ENCODE peak calls at places on chromosomes 3 and 15, in eight cellular contexts. I is colonic mucosa, S is PC-3, B is upper lobe of right lung, M is spleen, A is K562, Y is HCT116, H is body of pancreas. R is an unnamed sample.

GRCh38 chr3:81676706-81677456 is 84.6 kb downstream of the GBE1 start:
- DNase-seq in M (no peak), Y (no peak), I (no peak), B (no peak), H (no peak), A (no peak), S (no peak), R (no peak)

GRCh38 chr15:46280753-46281521 is 646.1 kb downstream of the SQOR start:
- DNase-seq in H (peak; percentile 65), Y (no peak), B (no peak), S (peak; percentile 56), M (no peak), I (no peak), A (no peak), R (peak; percentile 61)

GRCh38 chr3:68919000-68919399 is 13.3 kb downstream of the TAFA4 start:
- DNase-seq in M (no peak), S (peak; percentile 22), Y (no peak), H (no peak), A (no peak), I (no peak), B (no peak), R (peak; percentile 21)

GRCh38 chr3:71360694-71361093 is 222.8 kb downstream of the FOXP1 start:
- DNase-seq in M (no peak), Y (no peak), A (no peak), H (no peak), I (no peak), S (no peak), B (no peak), R (no peak)

GRCh38 chr3:177563792-177564191 is 366.5 kb upstream of the TBL1XR1 start:
- DNase-seq in I (no peak), S (no peak), H (no peak), A (no peak), Y (no peak), B (no peak), M (no peak), R (no peak)

GRCh38 chr3:48157950-48158376 is 30.3 kb downstream of the CDC25A start:
- DNase-seq in S (peak; percentile 50), M (peak; percentile 78), Y (peak; percentile 48), A (peak; percentile 86), H (peak; percentile 62), B (peak; percentile 69), I (peak; percentile 41), R (peak; percentile 72)

GRCh38 chr15:80015156-80015555 is 44.2 kb upstream of the BCL2A1 start:
- DNase-seq in M (no peak), Y (no peak), B (no peak), S (no peak), H (no peak), A (no peak), I (no peak), R (no peak)

GRCh38 chr3:13152826-13153710 is 79.8 kb upstream of the IQSEC1 start:
- DNase-seq in A (no peak), M (peak; percentile 42), Y (no peak), H (no peak), I (no peak), S (no peak), B (peak; percentile 36), R (no peak)

GRCh38 chr3:30720586-30721313 is 114.3 kb downstream of the TGFBR2 start:
- DNase-seq in I (no peak), A (no peak), Y (peak; percentile 60), B (no peak), S (peak; percentile 97), H (no peak), M (no peak), R (peak; percentile 71)

GRCh38 chr15:48963524-48964113 is at the start of gene SHC4:
- DNase-seq in B (peak; percentile 67), I (peak; percentile 54), S (peak; percentile 75), Y (no peak), A (peak; percentile 42), H (peak; percentile 64), M (no peak), R (peak; percentile 89)

GRCh38 chr15:57298843-57299550 is 77.3 kb upstream of the CGNL1 start:
- DNase-seq in S (no peak), H (no peak), B (no peak), I (no peak), A (no peak), Y (no peak), M (no peak), R (no peak)

GRCh38 chr3:126353694-126354321 is 3.4 kb downstream of the KLF15 start:
- DNase-seq in I (no peak), H (no peak), A (no peak), S (no peak), M (peak; percentile 63), B (peak; percentile 56), Y (no peak), R (no peak)

GRCh38 chr3:67863869-67864268 is 209.5 kb upstream of the SUCLG2 start:
- DNase-seq in Y (peak; percentile 4), M (no peak), A (peak; percentile 4), I (no peak), S (peak; percentile 48), H (no peak), B (no peak), R (peak; percentile 9)

GRCh38 chr3:17430574-17430973 is 311.9 kb downstream of the TBC1D5 start:
- DNase-seq in S (no peak), A (no peak), Y (no peak), H (no peak), I (no peak), M (no peak), B (no peak), R (no peak)

GRCh38 chr3:110314512-110315114 is 757.0 kb upstream of the NECTIN3 start:
- DNase-seq in I (peak; percentile 69), S (peak; percentile 88), Y (peak; percentile 72), M (no peak), A (peak; percentile 56), B (no peak), H (peak; percentile 69), R (peak; percentile 56)

GRCh38 chr15:89654311-89654761 is 931 bp downstream of the KIF7 start:
- DNase-seq in H (no peak), Y (no peak), I (no peak), A (no peak), M (no peak), B (no peak), S (peak; percentile 62), R (no peak)

GRCh38 chr3:194270627-194271458 is 80.3 kb downstream of the CPN2 start:
- DNase-seq in M (peak; percentile 90), S (no peak), B (peak; percentile 70), Y (peak; percentile 45), I (peak; percentile 63), H (peak; percentile 94), A (no peak), R (peak; percentile 87)

GRCh38 chr3:113051827-113052226 is 61.0 kb downstream of the GTPBP8 start:
- DNase-seq in A (no peak), H (peak; percentile 7), M (no peak), Y (no peak), S (no peak), I (no peak), B (no peak), R (no peak)

GRCh38 chr3:54198556-54198955 is 76.2 kb downstream of the CACNA2D3 start:
- DNase-seq in H (no peak), I (no peak), B (no peak), M (no peak), A (no peak), S (no peak), Y (no peak), R (no peak)

GRCh38 chr3:82281205-82281604 is 519.8 kb upstream of the GBE1 start:
- DNase-seq in Y (no peak), A (no peak), S (peak; percentile 61), H (no peak), M (no peak), I (no peak), B (no peak), R (peak; percentile 2)

GRCh38 chr3:193229851-193230250 is 11.2 kb upstream of the PLAAT1 start:
- DNase-seq in S (no peak), Y (no peak), M (no peak), A (no peak), B (no peak), H (no peak), I (no peak), R (peak; percentile 75)

GRCh38 chr3:107950413-107950812 is 140.4 kb downstream of the CD47 start:
- DNase-seq in H (no peak), I (no peak), A (no peak), S (no peak), Y (no peak), M (no peak), B (no peak), R (no peak)
- H3K27ac ChIP-seq in H (no peak overlapping the region), I (no peak overlapping the region), A (no peak overlapping the region), S (no peak overlapping the region), Y (no peak overlapping the region), M (no peak overlapping the region), B (no peak overlapping the region), R (no peak overlapping the region)

GRCh38 chr3:123078101-123078500 is 11.3 kb downstream of the PDIA5 start:
- DNase-seq in Y (no peak), B (no peak), M (no peak), H (no peak), A (no peak), I (no peak), S (no peak), R (no peak)
- H3K4me1 ChIP-seq in Y (peaks cover 77% of the 10 kb centered on the region), B (peaks cover 34% of the 10 kb centered on the region), M (peaks cover 16% of the 10 kb centered on the region), H (peaks cover 56% of the 10 kb centered on the region), A (peaks cover 64% of the 10 kb centered on the region), I (no peaks in the 10 kb centered on the region), S (peaks cover 27% of the 10 kb centered on the region), R (peaks cover 62% of the 10 kb centered on the region)

DNA sequence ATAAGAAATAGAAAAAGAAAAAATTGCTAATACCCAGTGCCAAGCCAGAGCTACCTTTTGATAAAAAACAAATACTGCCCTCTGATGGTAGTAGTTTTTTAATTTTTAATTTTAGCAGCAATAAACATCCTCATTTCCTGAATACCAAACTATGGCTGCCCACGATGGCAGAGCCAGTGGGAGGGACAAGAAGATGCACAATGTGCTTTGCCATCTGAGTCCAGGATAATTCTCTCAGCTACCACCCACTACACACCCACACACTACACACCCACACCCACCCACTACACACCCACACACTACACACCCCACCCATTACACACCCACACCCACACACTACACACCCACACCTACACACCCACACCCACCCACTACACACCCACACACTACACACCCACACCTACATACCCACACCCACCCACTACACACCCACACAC is 17.8 kb downstream of the CEP19 start:
- DNase-seq in S (peak; percentile 50), B (no peak), M (no peak), Y (no peak), I (no peak), H (no peak), A (no peak), R (no peak)
- TF ChIP-seq CTCF in S (peak; percentile 29), B (peak; percentile 28), M (no peak), Y (no peak), I (no peak), H (no peak), A (no peak), R (no peak)

DNA sequence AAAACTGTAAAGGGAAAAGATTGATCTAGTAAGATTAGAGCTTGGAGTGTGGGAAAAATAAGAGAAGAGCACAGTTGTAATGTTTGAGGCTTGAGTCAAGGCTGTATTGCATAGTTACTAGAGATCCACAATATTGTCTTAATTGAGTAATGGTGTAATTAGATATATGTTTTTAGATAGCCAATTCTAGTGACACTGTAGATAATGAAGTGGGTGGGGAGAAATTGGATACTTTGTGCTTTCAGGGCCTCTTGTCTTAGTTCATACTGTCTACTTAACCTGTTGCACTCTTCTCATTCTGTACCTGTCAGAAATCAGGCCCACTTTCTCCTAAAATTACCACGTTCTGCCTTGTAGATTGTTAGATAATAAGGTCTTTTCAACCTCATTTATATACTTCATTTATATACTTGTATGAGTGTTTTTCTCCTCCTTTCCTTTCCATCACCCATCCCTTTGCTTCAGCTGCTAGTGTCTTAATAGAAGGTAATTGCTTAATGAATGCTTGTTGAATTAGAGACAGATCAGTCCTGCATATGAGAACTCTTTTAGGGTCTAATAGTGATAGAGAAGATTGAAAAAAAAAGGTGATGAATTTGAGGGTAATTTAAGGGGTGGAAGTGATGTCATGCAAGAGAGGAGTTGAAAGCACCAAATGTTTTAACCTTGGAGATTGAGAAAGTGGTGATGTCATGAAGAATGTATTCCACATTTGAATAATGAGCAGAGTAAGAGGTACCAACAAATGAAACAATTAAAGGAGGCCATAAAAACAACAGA is 32.0 kb downstream of the PIK3CA start:
- DNase-seq in S (no peak), I (no peak), B (no peak), A (no peak), M (no peak), H (no peak), Y (no peak), R (peak; percentile 40)
- H3K27ac ChIP-seq in S (no peak overlapping the region), I (no peak overlapping the region), B (no peak overlapping the region), A (no peak overlapping the region), M (peak overlapping the region; percentile 40), H (peak overlapping the region; percentile 55), Y (no peak overlapping the region), R (no peak overlapping the region)